ENCODE peak calls at places on chromosomes 5 and 9, in six cellular contexts. N is vagina, G is adrenal gland, L is cardiac muscle cell, C is GM12878, H is heart right ventricle. V is an unnamed sample.

GRCh38 chr9:111483419-111483861 is 743 bp downstream of the ECPAS start:
- DNase-seq in L (no peak), C (no peak), H (peak; percentile 39), G (peak; percentile 57), N (no peak), V (peak; percentile 40)

GRCh38 chr9:91085499-91086291 is 276.0 kb downstream of the AUH start:
- DNase-seq in L (peak; percentile 19), H (no peak), N (no peak), C (no peak), G (no peak), V (no peak)

GRCh38 chr9:6894135-6894534 is 136.4 kb downstream of the KDM4C start:
- DNase-seq in L (no peak), C (peak; percentile 63), H (no peak), G (no peak), N (no peak), V (no peak)

GRCh38 chr9:15277400-15278137 is 29.4 kb downstream of the TTC39B start:
- DNase-seq in N (no peak), H (no peak), L (peak; percentile 50), G (no peak), C (no peak), V (no peak)

GRCh38 chr9:36450110-36450732 is 50.2 kb upstream of the RNF38 start:
- DNase-seq in L (peak; percentile 68), N (no peak), G (peak; percentile 38), H (peak; percentile 18), C (no peak), V (no peak)

GRCh38 chr5:87182622-87183021 is 85.1 kb upstream of the RASA1 start:
- DNase-seq in N (no peak), H (no peak), G (no peak), C (no peak), L (no peak), V (no peak)

GRCh38 chr9:80175286-80175906 is 603.6 kb downstream of the TLE4 start:
- DNase-seq in L (peak; percentile 55), N (no peak), H (no peak), C (no peak), G (no peak), V (no peak)

GRCh38 chr9:120916573-120916972 is 10.0 kb downstream of the TRAF1 start:
- DNase-seq in C (no peak), N (no peak), H (no peak), G (peak; percentile 75), L (peak; percentile 90), V (no peak)

GRCh38 chr9:38671372-38671731 is 48.6 kb downstream of the FAM240B start:
- DNase-seq in L (no peak), H (no peak), C (no peak), N (peak; percentile 62), G (no peak), V (no peak)

GRCh38 chr5:163880307-163880706 is 374.9 kb downstream of the MAT2B start:
- DNase-seq in L (peak; percentile 60), C (no peak), N (no peak), H (no peak), G (no peak), V (no peak)

GRCh38 chr9:104912606-104913005 is 15.3 kb downstream of the ABCA1 start:
- DNase-seq in C (no peak), G (no peak), H (no peak), N (no peak), L (no peak), V (no peak)

GRCh38 chr9:86669442-86669841 is 277.9 kb downstream of the GAS1 start:
- DNase-seq in H (no peak), L (no peak), C (no peak), G (no peak), N (no peak), V (no peak)

GRCh38 chr9:86671018-86671417 is 276.3 kb downstream of the GAS1 start:
- DNase-seq in G (no peak), H (no peak), L (no peak), C (no peak), N (no peak), V (no peak)

GRCh38 chr9:86675805-86676204 is 271.5 kb downstream of the GAS1 start:
- DNase-seq in H (no peak), L (no peak), G (no peak), C (no peak), N (no peak), V (no peak)

GRCh38 chr9:86676426-86676825 is 270.9 kb downstream of the GAS1 start:
- DNase-seq in L (no peak), G (no peak), N (no peak), H (no peak), C (no peak), V (no peak)

GRCh38 chr9:86674475-86674874 is 272.8 kb downstream of the GAS1 start:
- DNase-seq in L (no peak), N (no peak), G (no peak), C (no peak), H (no peak), V (no peak)
- H3K27me3 ChIP-seq in L (no peaks in the 10 kb centered on the region), N (no peaks in the 10 kb centered on the region), G (no peaks in the 10 kb centered on the region), C (no peaks in the 10 kb centered on the region), H (no peaks in the 10 kb centered on the region), V (no peaks in the 10 kb centered on the region)

GRCh38 chr9:95773061-95773433 is 102.4 kb upstream of the ERCC6L2 start:
- DNase-seq in H (no peak), C (no peak), G (no peak), N (no peak), L (peak; percentile 80), V (no peak)

GRCh38 chr9:95771556-95772280 is 103.8 kb upstream of the ERCC6L2 start:
- DNase-seq in L (peak; percentile 89), C (no peak), H (no peak), N (no peak), G (no peak), V (no peak)

GRCh38 chr9:95769909-95770433 is 105.5 kb upstream of the ERCC6L2 start:
- DNase-seq in H (no peak), N (no peak), C (no peak), G (no peak), L (no peak), V (no peak)

GRCh38 chr9:95770653-95771131 is 104.8 kb upstream of the ERCC6L2 start:
- DNase-seq in C (no peak), H (no peak), G (no peak), L (peak; percentile 55), N (no peak), V (no peak)

DNA sequence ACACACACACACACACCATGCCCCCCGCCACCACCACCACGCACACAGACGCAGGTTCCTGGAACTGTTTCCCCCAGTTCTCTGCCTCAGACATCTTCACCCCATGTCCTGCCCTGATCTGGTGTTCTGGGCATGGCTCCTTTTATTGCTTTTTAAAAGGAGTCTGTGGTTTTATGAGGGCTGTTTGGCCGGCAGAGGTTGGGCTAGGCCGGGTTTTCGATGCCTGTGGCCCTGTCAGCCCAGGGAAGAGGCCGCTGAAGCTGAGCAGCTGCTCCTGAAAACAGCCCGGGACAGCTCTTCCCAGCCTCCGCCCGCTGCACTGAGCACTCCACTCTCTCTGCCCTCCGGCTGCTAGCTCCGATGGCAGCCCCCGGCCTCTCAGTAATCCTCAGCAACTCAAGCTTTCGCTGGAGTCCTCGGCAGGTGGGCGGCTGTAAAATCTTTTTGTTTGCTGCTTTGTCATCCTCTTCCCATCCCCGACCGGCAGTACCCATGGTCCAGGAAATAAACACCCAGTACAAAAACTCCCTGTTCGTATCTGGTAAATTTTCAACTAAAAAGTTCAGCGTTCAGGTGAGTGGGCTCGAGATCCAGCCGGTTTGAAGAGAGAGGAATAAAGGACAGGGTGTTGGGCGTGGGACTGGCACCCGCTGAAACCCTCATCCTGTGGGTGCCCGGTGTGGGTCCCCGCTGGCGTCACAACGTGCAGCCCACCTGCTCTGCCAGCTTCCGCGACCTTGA is 103.0 kb upstream of the ERCC6L2 start:
- DNase-seq in G (no peak), N (no peak), L (peak; percentile 86), H (peak; percentile 23), C (no peak), V (peak; percentile 35)
- H3K4me3 ChIP-seq in G (no peak overlapping the region), N (peak overlapping the region; percentile 7), L (no peak overlapping the region), H (no peak overlapping the region), C (no peak overlapping the region), V (no peak overlapping the region)

GRCh38 chr5:168910874-168911273 is 331.7 kb upstream of the PANK3 start:
- DNase-seq in H (no peak), L (no peak), C (no peak), G (no peak), N (no peak), V (no peak)

GRCh38 chr5:168917947-168918600 is 338.9 kb upstream of the PANK3 start:
- DNase-seq in G (no peak), L (no peak), H (no peak), N (no peak), C (no peak), V (no peak)

GRCh38 chr5:168916266-168916665 is 337.1 kb upstream of the PANK3 start:
- DNase-seq in N (peak; percentile 95), G (peak; percentile 33), C (no peak), L (peak; percentile 17), H (no peak), V (no peak)

GRCh38 chr5:168920019-168920813 is 341.0 kb upstream of the PANK3 start:
- DNase-seq in C (no peak), N (no peak), H (no peak), L (no peak), G (no peak), V (no peak)

DNA sequence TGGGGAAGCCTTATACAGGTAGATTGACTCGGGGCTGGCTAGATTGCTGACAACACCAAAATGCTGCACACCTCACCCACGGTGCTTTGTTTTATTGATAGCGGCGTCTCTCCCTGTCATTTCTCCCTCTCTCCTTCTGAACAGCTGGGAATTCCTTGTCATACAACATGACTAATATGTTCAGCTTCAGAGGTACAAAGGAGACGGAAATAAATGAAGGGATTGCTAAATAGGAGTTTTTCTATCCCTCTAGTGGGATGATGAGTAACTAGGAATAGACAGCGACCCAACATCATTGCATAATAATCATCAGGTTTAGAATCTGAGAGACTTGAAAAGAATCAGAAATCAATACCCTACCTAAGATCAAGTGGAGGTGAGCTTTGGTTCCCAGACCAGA is 337.7 kb upstream of the PANK3 start:
- DNase-seq in H (no peak), G (no peak), C (no peak), N (no peak), L (peak; percentile 45), V (no peak)
- H3K27me3 ChIP-seq in H (no peaks in the 10 kb centered on the region), G (no peaks in the 10 kb centered on the region), C (peaks cover 14% of the 10 kb centered on the region), N (no peaks in the 10 kb centered on the region), L (no peaks in the 10 kb centered on the region), V (no peaks in the 10 kb centered on the region)

GRCh38 chr5:158938181-158938580 is 161.5 kb downstream of the EBF1 start:
- DNase-seq in L (no peak), H (peak; percentile 58), N (no peak), G (no peak), C (no peak), V (no peak)

GRCh38 chr5:158943057-158943456 is 156.7 kb downstream of the EBF1 start:
- DNase-seq in H (peak; percentile 29), G (peak; percentile 34), N (no peak), C (no peak), L (peak; percentile 67), V (no peak)

GRCh38 chr5:158943569-158943968 is 156.1 kb downstream of the EBF1 start:
- DNase-seq in N (no peak), H (no peak), C (no peak), L (peak; percentile 3), G (no peak), V (no peak)

GRCh38 chr5:158940977-158941376 is 158.7 kb downstream of the EBF1 start:
- DNase-seq in G (no peak), C (no peak), H (no peak), L (no peak), N (no peak), V (no peak)

DNA sequence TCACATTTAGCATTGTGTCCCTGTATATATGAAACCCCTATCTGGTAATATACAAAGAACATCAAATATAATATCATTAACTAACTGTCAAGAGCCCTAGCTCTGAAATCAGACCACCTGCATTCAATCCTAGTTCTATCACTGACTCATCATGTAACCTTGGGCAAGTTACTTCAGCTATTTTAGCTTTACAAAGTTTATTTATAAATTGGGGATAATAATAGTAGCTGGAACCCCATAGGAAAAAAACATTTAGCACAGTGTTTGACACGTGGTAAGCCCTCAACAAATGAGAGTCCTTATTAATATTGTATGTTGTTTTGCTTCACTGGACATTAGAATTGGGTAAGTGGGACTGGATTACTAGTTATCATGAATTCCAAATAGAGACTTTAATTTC is 157.5 kb downstream of the EBF1 start:
- DNase-seq in L (no peak), G (no peak), H (no peak), C (no peak), N (no peak), V (no peak)
- H3K4me3 ChIP-seq in L (no peak overlapping the region), G (no peak overlapping the region), H (no peak overlapping the region), C (no peak overlapping the region), N (no peak overlapping the region), V (no peak overlapping the region)

V was measured in lung.